ENCODE peak calls at places on chromosomes 5 and 9, in nine cellular contexts. C, E, R, W, B, G, Q, K and U are unnamed samples.

GRCh38 chr5:337565-338130 is 16.1 kb downstream of the AHRR start:
- DNase-seq in C (no peak), E (no peak), R (no peak), W (no peak), B (no peak), G (no peak), Q (no peak), K (peak), U (no peak)

GRCh38 chr5:125199373-125199772 is 452.9 kb upstream of the ZNF608 start:
- DNase-seq in C (no peak), E (no peak), R (no peak), W (no peak), B (no peak), G (no peak), Q (no peak), K (no peak), U (peak)

GRCh38 chr9:35792044-35792813 is 838 bp downstream of the NPR2 start:
- DNase-seq in C (no peak), E (no peak), R (no peak), W (peak), B (no peak), G (no peak), Q (no peak), K (no peak), U (no peak)

GRCh38 chr9:6106576-6107339 is 91.3 kb upstream of the RANBP6 start:
- DNase-seq in C (peak), E (no peak), R (peak), W (peak), B (peak), G (no peak), Q (no peak), K (peak), U (peak)

GRCh38 chr5:177523711-177524538 is 7.2 kb upstream of the DDX41 start:
- DNase-seq in C (no peak), E (no peak), R (no peak), W (no peak), B (no peak), G (peak), Q (no peak), K (no peak), U (no peak)

GRCh38 chr9:123336455-123336854 is 19.5 kb upstream of the CRB2 start:
- DNase-seq in C (no peak), E (no peak), R (no peak), W (no peak), B (no peak), G (no peak), Q (no peak), K (no peak), U (no peak)

GRCh38 chr9:33489070-33489469 is 15.3 kb upstream of the NOL6 start:
- DNase-seq in C (no peak), E (no peak), R (no peak), W (no peak), B (no peak), G (no peak), Q (no peak), K (peak), U (no peak)

GRCh38 chr9:32954642-32955041 is 46.8 kb downstream of the APTX start:
- DNase-seq in C (no peak), E (no peak), R (no peak), W (no peak), B (no peak), G (no peak), Q (no peak), K (peak), U (no peak)

GRCh38 chr5:151101151-151101550 is 20.3 kb upstream of the TNIP1 start:
- DNase-seq in C (no peak), E (no peak), R (no peak), W (no peak), B (no peak), G (no peak), Q (no peak), K (no peak), U (no peak)

GRCh38 chr5:109191153-109191558 is 218.6 kb downstream of the PJA2 start:
- DNase-seq in C (peak), E (no peak), R (no peak), W (no peak), B (no peak), G (no peak), Q (no peak), K (peak), U (no peak)

GRCh38 chr5:55303238-55303690 is 4.2 kb downstream of the DHX29 start:
- DNase-seq in C (peak), E (no peak), R (no peak), W (no peak), B (no peak), G (no peak), Q (no peak), K (peak), U (no peak)

GRCh38 chr5:56094579-56095361 is 100.0 kb upstream of the IL6ST start:
- DNase-seq in C (no peak), E (peak), R (no peak), W (no peak), B (no peak), G (no peak), Q (no peak), K (no peak), U (no peak)

GRCh38 chr5:3657364-3658003 is 61.9 kb downstream of the IRX1 start:
- DNase-seq in C (no peak), E (no peak), R (no peak), W (peak), B (no peak), G (no peak), Q (no peak), K (no peak), U (no peak)

GRCh38 chr9:133686642-133687575 is 50.7 kb downstream of the DBH start:
- DNase-seq in C (no peak), E (no peak), R (no peak), W (no peak), B (no peak), G (peak), Q (no peak), K (no peak), U (no peak)

GRCh38 chr5:175885813-175886212 is 14.4 kb downstream of the CPLX2 start:
- DNase-seq in C (peak), E (no peak), R (no peak), W (no peak), B (no peak), G (no peak), Q (no peak), K (no peak), U (no peak)

GRCh38 chr5:133427121-133427777 is 185.1 kb downstream of the FSTL4 start:
- DNase-seq in C (no peak), E (no peak), R (peak), W (no peak), B (no peak), G (no peak), Q (no peak), K (no peak), U (no peak)

GRCh38 chr5:42715791-42716190 is 40.8 kb upstream of the CCDC152 start:
- DNase-seq in C (peak), E (no peak), R (no peak), W (peak), B (no peak), G (no peak), Q (no peak), K (no peak), U (no peak)

GRCh38 chr9:78273761-78274160 is 23.2 kb upstream of the PSAT1 start:
- DNase-seq in C (no peak), E (no peak), R (no peak), W (no peak), B (no peak), G (no peak), Q (no peak), K (peak), U (no peak)

GRCh38 chr5:174735498-174736350 is 11.3 kb downstream of the MSX2 start:
- DNase-seq in C (no peak), E (peak), R (no peak), W (peak), B (peak), G (no peak), Q (no peak), K (no peak), U (no peak)

GRCh38 chr5:51669095-51669494 is 285.8 kb downstream of the ISL1 start:
- DNase-seq in C (no peak), E (no peak), R (no peak), W (no peak), B (no peak), G (no peak), Q (no peak), K (no peak), U (no peak)